ENCODE peak calls at places on chromosome 4, in six cellular contexts. J is SJCRH30; I is aorta; N is mammary epithelial cell; U is CD8-positive, alpha-beta memory T cell; H is SK-N-SH. F is an unnamed sample.

GRCh38 chr4:172980178-172980577 is 188.4 kb upstream of the GALNT7 start:
- DNase-seq in N (no peak), U (no peak), H (no peak), J (no peak), I (no peak), F (no peak)

GRCh38 chr4:38605794-38606586 is 58.0 kb upstream of the KLF3 start:
- DNase-seq in H (no peak), N (no peak), U (no peak), J (peak; percentile 17), I (no peak), F (no peak)

GRCh38 chr4:143399113-143399949 is 62.7 kb downstream of the GAB1 start:
- DNase-seq in I (no peak), H (peak; percentile 27), N (peak; percentile 17), U (no peak), J (peak; percentile 51), F (no peak)

GRCh38 chr4:169342906-169343560 is 72.3 kb upstream of the SH3RF1 start:
- DNase-seq in U (no peak), N (peak; percentile 43), I (no peak), J (no peak), H (no peak), F (no peak)

GRCh38 chr4:57094482-57095223 is 15.5 kb downstream of the IGFBP7 start:
- DNase-seq in J (no peak), U (no peak), I (no peak), H (no peak), N (peak; percentile 34), F (no peak)

GRCh38 chr4:154985673-154986072 is 204.6 kb downstream of the RBM46 start:
- DNase-seq in H (no peak), J (no peak), U (no peak), I (no peak), N (no peak), F (no peak)

GRCh38 chr4:109429545-109429944 is 4.1 kb upstream of the SEC24B start:
- DNase-seq in J (no peak), H (no peak), U (no peak), N (no peak), I (no peak), F (no peak)

GRCh38 chr4:36392916-36393315 is 111.5 kb downstream of the DTHD1 start:
- DNase-seq in I (no peak), N (no peak), J (no peak), U (no peak), H (no peak), F (no peak)

GRCh38 chr4:5156677-5157076 is 105.4 kb downstream of the STK32B start:
- DNase-seq in J (no peak), I (no peak), N (no peak), U (no peak), H (no peak), F (no peak)

GRCh38 chr4:71270901-71271300 is 67.9 kb upstream of the SLC4A4 start:
- DNase-seq in H (peak; percentile 1), I (no peak), N (no peak), J (peak; percentile 41), U (peak; percentile 13), F (peak; percentile 15)

GRCh38 chr4:153207561-153207960 is 3.3 kb downstream of the TRIM2 start:
- DNase-seq in H (peak; percentile 51), U (no peak), J (peak; percentile 22), N (no peak), I (no peak), F (peak; percentile 49)

GRCh38 chr4:82787342-82787741 is 11.3 kb downstream of the SCD5 start:
- DNase-seq in J (no peak), H (no peak), I (no peak), N (peak; percentile 91), U (no peak), F (no peak)

GRCh38 chr4:162061214-162061613 is 102.6 kb downstream of the FSTL5 start:
- DNase-seq in H (no peak), I (no peak), N (peak; percentile 8), U (no peak), J (no peak), F (no peak)

GRCh38 chr4:179750374-179750773 is 2308.1 kb upstream of the AGA start:
- DNase-seq in J (peak; percentile 75), H (no peak), U (no peak), N (no peak), I (no peak), F (peak; percentile 30)

GRCh38 chr4:158775091-158775651 is 6.3 kb downstream of the FNIP2 start:
- DNase-seq in I (no peak), U (no peak), N (peak; percentile 42), J (no peak), H (no peak), F (no peak)

GRCh38 chr4:70687821-70688794 is at the start of gene UTP3:
- DNase-seq in U (peak; percentile 86), J (peak; percentile 99), N (peak; percentile 99), I (peak; percentile 98), H (peak; percentile 87), F (peak; percentile 96)

GRCh38 chr4:112140536-112140935 is 4.7 kb upstream of the FAM241A start:
- DNase-seq in I (no peak), U (no peak), N (no peak), H (no peak), J (no peak), F (no peak)

GRCh38 chr4:1290165-1290977 is 680 bp downstream of the MAEA start:
- DNase-seq in N (peak; percentile 33), U (no peak), H (no peak), J (peak; percentile 24), I (no peak), F (no peak)

GRCh38 chr4:87974856-87975462 is 555 bp upstream of the SPP1 start:
- DNase-seq in N (peak; percentile 24), I (no peak), J (no peak), U (no peak), H (no peak), F (no peak)

GRCh38 chr4:74085669-74086068 is 13.3 kb downstream of the CXCL2 start:
- DNase-seq in I (no peak), H (no peak), N (no peak), J (no peak), U (no peak), F (no peak)

GRCh38 chr4:152591361-152591760 is 55.5 kb upstream of the FBXW7 start:
- DNase-seq in J (no peak), H (no peak), U (no peak), I (no peak), N (peak; percentile 42), F (no peak)

GRCh38 chr4:140448830-140449229 is 21.4 kb upstream of the CLGN start:
- DNase-seq in H (peak; percentile 12), J (peak; percentile 2), N (no peak), I (no peak), U (no peak), F (no peak)

GRCh38 chr4:180057198-180057821 is 2185.9 kb upstream of the TENM3 start:
- DNase-seq in J (peak; percentile 2), U (no peak), I (no peak), H (peak; percentile 18), N (no peak), F (no peak)

GRCh38 chr4:153809307-153809706 is 20.4 kb upstream of the SFRP2 start:
- DNase-seq in N (no peak), H (no peak), U (no peak), I (no peak), J (no peak), F (no peak)

GRCh38 chr4:73599182-73599581 is 21.1 kb downstream of the RASSF6 start:
- DNase-seq in N (peak; percentile 96), J (peak; percentile 91), H (no peak), I (no peak), U (no peak), F (no peak)

GRCh38 chr4:74619931-74620702 is 174.2 kb downstream of the BTC start:
- DNase-seq in H (no peak), J (no peak), I (no peak), N (no peak), U (no peak), F (no peak)

GRCh38 chr4:20528508-20528907 is 171.8 kb upstream of the PACRGL start:
- DNase-seq in U (no peak), J (no peak), N (peak; percentile 15), I (no peak), H (no peak), F (no peak)

GRCh38 chr4:10506077-10506476 is 48.9 kb upstream of the ZNF518B start:
- DNase-seq in N (no peak), U (no peak), I (no peak), J (no peak), H (no peak), F (no peak)

DNA sequence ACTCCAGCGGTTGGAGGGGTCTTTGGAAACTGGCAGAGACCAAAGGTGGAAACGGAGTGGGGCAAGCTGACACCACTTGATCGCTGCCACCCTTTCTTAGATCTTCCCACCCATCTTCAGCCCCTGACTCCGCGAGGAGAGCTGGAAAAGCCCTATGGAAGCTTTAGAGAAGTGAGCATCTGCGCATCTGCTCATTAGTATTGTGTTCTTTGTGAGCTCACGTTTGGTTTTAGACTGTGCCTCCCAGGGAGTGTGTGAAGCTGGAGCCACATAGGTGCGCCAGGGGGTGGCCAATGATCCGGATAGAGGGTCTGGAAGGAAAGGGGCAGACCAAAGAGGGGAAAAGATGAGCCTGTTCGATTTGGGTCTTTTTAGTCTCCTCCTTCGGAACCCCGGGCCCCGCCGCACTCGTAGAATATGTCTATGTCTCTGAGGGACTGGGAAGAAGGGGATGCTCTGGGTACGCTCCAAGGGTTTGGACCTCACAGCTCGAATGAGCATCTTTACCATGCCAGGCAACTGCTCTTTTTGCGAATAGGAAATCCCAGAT is 564 bp upstream of the DKK2 start:
- DNase-seq in I (no peak), H (peak; percentile 33), U (no peak), N (no peak), J (no peak), F (peak; percentile 3)
- H3K27me3 ChIP-seq in I (no peaks in the 10 kb centered on the region), H (no peaks in the 10 kb centered on the region), U (peaks cover 6% of the 10 kb centered on the region), N (peaks cover 39% of the 10 kb centered on the region), J (no peaks in the 10 kb centered on the region), F (peaks cover 52% of the 10 kb centered on the region)

GRCh38 chr4:8005814-8006215 is 66.2 kb upstream of the AFAP1 start:
- DNase-seq in H (no peak), I (no peak), N (no peak), J (no peak), U (no peak), F (peak; percentile 86)
- H3K27me3 ChIP-seq in H (peaks cover 18% of the 10 kb centered on the region), I (no peaks in the 10 kb centered on the region), N (no peaks in the 10 kb centered on the region), J (peaks cover 49% of the 10 kb centered on the region), U (no peaks in the 10 kb centered on the region), F (no peaks in the 10 kb centered on the region)

GRCh38 chr4:110615366-110616161 is 7.3 kb downstream of the PITX2 start:
- DNase-seq in I (peak; percentile 63), J (no peak), N (no peak), H (no peak), U (no peak), F (no peak)

GRCh38 chr4:110616162-110617062 is 6.5 kb downstream of the PITX2 start:
- DNase-seq in J (no peak), H (no peak), U (no peak), N (no peak), I (no peak), F (no peak)

GRCh38 chr4:110619001-110619350 is 3.9 kb downstream of the PITX2 start:
- DNase-seq in U (no peak), N (no peak), H (no peak), J (no peak), I (no peak), F (no peak)

GRCh38 chr4:110618091-110619000 is 4.5 kb downstream of the PITX2 start:
- DNase-seq in U (no peak), J (peak; percentile 71), I (peak; percentile 67), N (no peak), H (no peak), F (no peak)

GRCh38 chr4:110617095-110617494 is 5.8 kb downstream of the PITX2 start:
- DNase-seq in U (no peak), I (no peak), N (no peak), J (no peak), H (no peak), F (no peak)
- H3K27me3 ChIP-seq in U (peaks cover 85% of the 10 kb centered on the region), I (peaks cover 4% of the 10 kb centered on the region), N (peaks cover 85% of the 10 kb centered on the region), J (no peaks in the 10 kb centered on the region), H (peaks cover 96% of the 10 kb centered on the region), F (peaks cover 97% of the 10 kb centered on the region)

GRCh38 chr4:26050671-26051070 is 136.7 kb downstream of the SMIM20 start:
- DNase-seq in N (no peak), I (no peak), J (no peak), H (no peak), U (no peak), F (no peak)
- H3K27me3 ChIP-seq in N (no peaks in the 10 kb centered on the region), I (no peaks in the 10 kb centered on the region), J (no peaks in the 10 kb centered on the region), H (no peaks in the 10 kb centered on the region), U (no peaks in the 10 kb centered on the region), F (no peaks in the 10 kb centered on the region)

F was measured in BE2C.